ENCODE peak calls at places on chromosomes 6 and 20, in five cellular contexts. One of them, this sample, is unnamed.

GRCh38 chr6:48036316-48036715 is 74.7 kb downstream of the PTCHD4 start:
- ATAC-seq in A549: no peak
- ATAC-seq in pancreas: no peak
- ATAC-seq in stimulated activated memory B cell treated with anti-CD40 and anti-IgM and Interleukin-4, amounts not matched to agents 10 μg/mL and 1 μg/mL and 100 μg/mL, for 72 hours: no peak
- ATAC-seq in Panc1: no peak
- ATAC-seq in this sample: no peak

GRCh38 chr20:57536120-57536708 is 11.3 kb upstream of the CTCFL start:
- ATAC-seq in A549: no peak
- ATAC-seq in pancreas: no peak
- ATAC-seq in stimulated activated memory B cell treated with anti-CD40 and anti-IgM and Interleukin-4, amounts not matched to agents 10 μg/mL and 1 μg/mL and 100 μg/mL, for 72 hours: peak; percentile 13
- ATAC-seq in Panc1: no peak
- ATAC-seq in this sample: no peak

GRCh38 chr6:137155830-137156229 is 17.6 kb downstream of the IL22RA2 start:
- ATAC-seq in A549: no peak
- ATAC-seq in pancreas: peak; percentile 47
- ATAC-seq in stimulated activated memory B cell treated with anti-CD40 and anti-IgM and Interleukin-4, amounts not matched to agents 10 μg/mL and 1 μg/mL and 100 μg/mL, for 72 hours: peak; percentile 56
- ATAC-seq in Panc1: no peak
- ATAC-seq in this sample: no peak

GRCh38 chr6:71347119-71347518 is 58.5 kb downstream of the OGFRL1 start:
- ATAC-seq in A549: no peak
- ATAC-seq in pancreas: no peak
- ATAC-seq in stimulated activated memory B cell treated with anti-CD40 and anti-IgM and Interleukin-4, amounts not matched to agents 10 μg/mL and 1 μg/mL and 100 μg/mL, for 72 hours: no peak
- ATAC-seq in Panc1: no peak
- ATAC-seq in this sample: no peak

GRCh38 chr6:13413466-13413862 is 73.9 kb downstream of the GFOD1 start:
- ATAC-seq in A549: peak; percentile 75
- ATAC-seq in pancreas: peak; percentile 73
- ATAC-seq in stimulated activated memory B cell treated with anti-CD40 and anti-IgM and Interleukin-4, amounts not matched to agents 10 μg/mL and 1 μg/mL and 100 μg/mL, for 72 hours: no peak
- ATAC-seq in Panc1: no peak
- ATAC-seq in this sample: peak; percentile 35

GRCh38 chr6:32604434-32604877 is 14.8 kb upstream of the HLA-DRB1 start:
- ATAC-seq in A549: no peak
- ATAC-seq in pancreas: peak; percentile 82
- ATAC-seq in stimulated activated memory B cell treated with anti-CD40 and anti-IgM and Interleukin-4, amounts not matched to agents 10 μg/mL and 1 μg/mL and 100 μg/mL, for 72 hours: peak; percentile 85
- ATAC-seq in Panc1: no peak
- ATAC-seq in this sample: no peak

GRCh38 chr6:2939315-2940009 is 31.9 kb downstream of the SERPINB6 start:
- ATAC-seq in A549: no peak
- ATAC-seq in pancreas: no peak
- ATAC-seq in stimulated activated memory B cell treated with anti-CD40 and anti-IgM and Interleukin-4, amounts not matched to agents 10 μg/mL and 1 μg/mL and 100 μg/mL, for 72 hours: no peak
- ATAC-seq in Panc1: no peak
- ATAC-seq in this sample: no peak

GRCh38 chr6:134730013-134730412 is 219.9 kb downstream of the ALDH8A1 start:
- ATAC-seq in A549: no peak
- ATAC-seq in pancreas: no peak
- ATAC-seq in stimulated activated memory B cell treated with anti-CD40 and anti-IgM and Interleukin-4, amounts not matched to agents 10 μg/mL and 1 μg/mL and 100 μg/mL, for 72 hours: no peak
- ATAC-seq in Panc1: no peak
- ATAC-seq in this sample: no peak

GRCh38 chr6:113668712-113669408 is 188.3 kb upstream of the MARCKS start:
- ATAC-seq in A549: peak; percentile 47
- ATAC-seq in pancreas: peak; percentile 46
- ATAC-seq in stimulated activated memory B cell treated with anti-CD40 and anti-IgM and Interleukin-4, amounts not matched to agents 10 μg/mL and 1 μg/mL and 100 μg/mL, for 72 hours: no peak
- ATAC-seq in Panc1: no peak
- ATAC-seq in this sample: no peak

GRCh38 chr20:45917790-45918141 is 5.8 kb upstream of the PLTP start:
- ATAC-seq in A549: no peak
- ATAC-seq in pancreas: peak; percentile 21
- ATAC-seq in stimulated activated memory B cell treated with anti-CD40 and anti-IgM and Interleukin-4, amounts not matched to agents 10 μg/mL and 1 μg/mL and 100 μg/mL, for 72 hours: no peak
- ATAC-seq in Panc1: no peak
- ATAC-seq in this sample: no peak

GRCh38 chr6:28751514-28751913 is 172.3 kb downstream of the TRIM27 start:
- ATAC-seq in A549: no peak
- ATAC-seq in pancreas: no peak
- ATAC-seq in stimulated activated memory B cell treated with anti-CD40 and anti-IgM and Interleukin-4, amounts not matched to agents 10 μg/mL and 1 μg/mL and 100 μg/mL, for 72 hours: no peak
- ATAC-seq in Panc1: no peak
- ATAC-seq in this sample: no peak

GRCh38 chr6:137488736-137489409 is 5.3 kb downstream of the OLIG3 start:
- ATAC-seq in A549: no peak
- ATAC-seq in pancreas: peak; percentile 22
- ATAC-seq in stimulated activated memory B cell treated with anti-CD40 and anti-IgM and Interleukin-4, amounts not matched to agents 10 μg/mL and 1 μg/mL and 100 μg/mL, for 72 hours: no peak
- ATAC-seq in Panc1: no peak
- ATAC-seq in this sample: no peak

GRCh38 chr20:50394569-50394968 is 115.6 kb upstream of the PTPN1 start:
- ATAC-seq in A549: no peak
- ATAC-seq in pancreas: no peak
- ATAC-seq in stimulated activated memory B cell treated with anti-CD40 and anti-IgM and Interleukin-4, amounts not matched to agents 10 μg/mL and 1 μg/mL and 100 μg/mL, for 72 hours: peak; percentile 61
- ATAC-seq in Panc1: no peak
- ATAC-seq in this sample: no peak

GRCh38 chr6:24845578-24845977 is 46.9 kb upstream of the ARMH2 start:
- ATAC-seq in A549: no peak
- ATAC-seq in pancreas: no peak
- ATAC-seq in stimulated activated memory B cell treated with anti-CD40 and anti-IgM and Interleukin-4, amounts not matched to agents 10 μg/mL and 1 μg/mL and 100 μg/mL, for 72 hours: no peak
- ATAC-seq in Panc1: no peak
- ATAC-seq in this sample: no peak

GRCh38 chr6:131061771-131062160 is 1.3 kb downstream of the EPB41L2 start:
- ATAC-seq in A549: no peak
- ATAC-seq in pancreas: no peak
- ATAC-seq in stimulated activated memory B cell treated with anti-CD40 and anti-IgM and Interleukin-4, amounts not matched to agents 10 μg/mL and 1 μg/mL and 100 μg/mL, for 72 hours: no peak
- ATAC-seq in Panc1: no peak
- ATAC-seq in this sample: no peak

GRCh38 chr6:41298785-41299498 is 12.5 kb upstream of the TREM1 start:
- ATAC-seq in A549: no peak
- ATAC-seq in pancreas: no peak
- ATAC-seq in stimulated activated memory B cell treated with anti-CD40 and anti-IgM and Interleukin-4, amounts not matched to agents 10 μg/mL and 1 μg/mL and 100 μg/mL, for 72 hours: no peak
- ATAC-seq in Panc1: no peak
- ATAC-seq in this sample: no peak

GRCh38 chr20:8305449-8305978 is 173.4 kb downstream of the PLCB1 start:
- ATAC-seq in A549: peak; percentile 85
- ATAC-seq in pancreas: peak; percentile 79
- ATAC-seq in stimulated activated memory B cell treated with anti-CD40 and anti-IgM and Interleukin-4, amounts not matched to agents 10 μg/mL and 1 μg/mL and 100 μg/mL, for 72 hours: no peak
- ATAC-seq in Panc1: no peak
- ATAC-seq in this sample: peak; percentile 43

GRCh38 chr20:32832664-32833063 is 12.9 kb downstream of the MAPRE1 start:
- ATAC-seq in A549: no peak
- ATAC-seq in pancreas: no peak
- ATAC-seq in stimulated activated memory B cell treated with anti-CD40 and anti-IgM and Interleukin-4, amounts not matched to agents 10 μg/mL and 1 μg/mL and 100 μg/mL, for 72 hours: no peak
- ATAC-seq in Panc1: no peak
- ATAC-seq in this sample: no peak

GRCh38 chr6:93932175-93932574 is 512.8 kb upstream of the EPHA7 start:
- ATAC-seq in A549: no peak
- ATAC-seq in pancreas: no peak
- ATAC-seq in stimulated activated memory B cell treated with anti-CD40 and anti-IgM and Interleukin-4, amounts not matched to agents 10 μg/mL and 1 μg/mL and 100 μg/mL, for 72 hours: no peak
- ATAC-seq in Panc1: no peak
- ATAC-seq in this sample: no peak

GRCh38 chr20:45308078-45308778 is at the start of gene MATN4:
- ATAC-seq in A549: no peak
- ATAC-seq in pancreas: peak; percentile 41
- ATAC-seq in stimulated activated memory B cell treated with anti-CD40 and anti-IgM and Interleukin-4, amounts not matched to agents 10 μg/mL and 1 μg/mL and 100 μg/mL, for 72 hours: no peak
- ATAC-seq in Panc1: no peak
- ATAC-seq in this sample: no peak

GRCh38 chr6:11213305-11214106 is 19.0 kb downstream of the NEDD9 start:
- ATAC-seq in A549: peak; percentile 1
- ATAC-seq in pancreas: no peak
- ATAC-seq in stimulated activated memory B cell treated with anti-CD40 and anti-IgM and Interleukin-4, amounts not matched to agents 10 μg/mL and 1 μg/mL and 100 μg/mL, for 72 hours: no peak
- ATAC-seq in Panc1: no peak
- ATAC-seq in this sample: no peak

GRCh38 chr6:19301980-19302379 is 535.2 kb upstream of the ID4 start:
- ATAC-seq in A549: no peak
- ATAC-seq in pancreas: no peak
- ATAC-seq in stimulated activated memory B cell treated with anti-CD40 and anti-IgM and Interleukin-4, amounts not matched to agents 10 μg/mL and 1 μg/mL and 100 μg/mL, for 72 hours: no peak
- ATAC-seq in Panc1: no peak
- ATAC-seq in this sample: peak; percentile 60

GRCh38 chr6:44050872-44051421 is 76.3 kb downstream of the MRPL14 start:
- ATAC-seq in A549: peak; percentile 23
- ATAC-seq in pancreas: peak; percentile 26
- ATAC-seq in stimulated activated memory B cell treated with anti-CD40 and anti-IgM and Interleukin-4, amounts not matched to agents 10 μg/mL and 1 μg/mL and 100 μg/mL, for 72 hours: no peak
- ATAC-seq in Panc1: peak; percentile 11
- ATAC-seq in this sample: peak; percentile 41

GRCh38 chr6:32170294-32170693 is 5.6 kb downstream of the AGPAT1 start:
- ATAC-seq in A549: no peak
- ATAC-seq in pancreas: no peak
- ATAC-seq in stimulated activated memory B cell treated with anti-CD40 and anti-IgM and Interleukin-4, amounts not matched to agents 10 μg/mL and 1 μg/mL and 100 μg/mL, for 72 hours: no peak
- ATAC-seq in Panc1: no peak
- ATAC-seq in this sample: no peak

GRCh38 chr6:79812195-79812594 is 135.2 kb downstream of the ELOVL4 start:
- ATAC-seq in A549: no peak
- ATAC-seq in pancreas: no peak
- ATAC-seq in stimulated activated memory B cell treated with anti-CD40 and anti-IgM and Interleukin-4, amounts not matched to agents 10 μg/mL and 1 μg/mL and 100 μg/mL, for 72 hours: no peak
- ATAC-seq in Panc1: no peak
- ATAC-seq in this sample: no peak

GRCh38 chr6:28709478-28710349 is 184.0 kb downstream of the GPX5 start:
- ATAC-seq in A549: peak; percentile 85
- ATAC-seq in pancreas: no peak
- ATAC-seq in stimulated activated memory B cell treated with anti-CD40 and anti-IgM and Interleukin-4, amounts not matched to agents 10 μg/mL and 1 μg/mL and 100 μg/mL, for 72 hours: no peak
- ATAC-seq in Panc1: peak; percentile 10
- ATAC-seq in this sample: peak; percentile 71

GRCh38 chr6:82681119-82681714 is 317.6 kb downstream of the TPBG start:
- ATAC-seq in A549: no peak
- ATAC-seq in pancreas: no peak
- ATAC-seq in stimulated activated memory B cell treated with anti-CD40 and anti-IgM and Interleukin-4, amounts not matched to agents 10 μg/mL and 1 μg/mL and 100 μg/mL, for 72 hours: no peak
- ATAC-seq in Panc1: no peak
- ATAC-seq in this sample: no peak

GRCh38 chr6:7813704-7814103 is 87.8 kb downstream of the BMP6 start:
- ATAC-seq in A549: peak; percentile 44
- ATAC-seq in pancreas: no peak
- ATAC-seq in stimulated activated memory B cell treated with anti-CD40 and anti-IgM and Interleukin-4, amounts not matched to agents 10 μg/mL and 1 μg/mL and 100 μg/mL, for 72 hours: no peak
- ATAC-seq in Panc1: peak; percentile 51
- ATAC-seq in this sample: no peak

GRCh38 chr20:49482621-49483017 is at the start of gene KCNB1:
- ATAC-seq in A549: peak; percentile 41
- ATAC-seq in pancreas: peak; percentile 67
- ATAC-seq in stimulated activated memory B cell treated with anti-CD40 and anti-IgM and Interleukin-4, amounts not matched to agents 10 μg/mL and 1 μg/mL and 100 μg/mL, for 72 hours: no peak
- ATAC-seq in Panc1: no peak
- ATAC-seq in this sample: no peak

GRCh38 chr6:43575105-43575771 is 600 bp downstream of the XPO5 start:
- ATAC-seq in A549: peak; percentile 70
- ATAC-seq in pancreas: peak; percentile 56
- ATAC-seq in stimulated activated memory B cell treated with anti-CD40 and anti-IgM and Interleukin-4, amounts not matched to agents 10 μg/mL and 1 μg/mL and 100 μg/mL, for 72 hours: no peak
- ATAC-seq in Panc1: peak; percentile 56
- ATAC-seq in this sample: peak; percentile 60

GRCh38 chr6:149364558-149364957 is 35.5 kb upstream of the SUMO4 start:
- ATAC-seq in A549: no peak
- ATAC-seq in pancreas: no peak
- ATAC-seq in stimulated activated memory B cell treated with anti-CD40 and anti-IgM and Interleukin-4, amounts not matched to agents 10 μg/mL and 1 μg/mL and 100 μg/mL, for 72 hours: no peak
- ATAC-seq in Panc1: no peak
- ATAC-seq in this sample: no peak

GRCh38 chr20:12790856-12791255 is 217.9 kb upstream of the SPTLC3 start:
- ATAC-seq in A549: no peak
- ATAC-seq in pancreas: no peak
- ATAC-seq in stimulated activated memory B cell treated with anti-CD40 and anti-IgM and Interleukin-4, amounts not matched to agents 10 μg/mL and 1 μg/mL and 100 μg/mL, for 72 hours: no peak
- ATAC-seq in Panc1: no peak
- ATAC-seq in this sample: no peak

GRCh38 chr6:148309301-148309700 is 33.3 kb upstream of the SASH1 start:
- ATAC-seq in A549: no peak
- ATAC-seq in pancreas: no peak
- ATAC-seq in stimulated activated memory B cell treated with anti-CD40 and anti-IgM and Interleukin-4, amounts not matched to agents 10 μg/mL and 1 μg/mL and 100 μg/mL, for 72 hours: no peak
- ATAC-seq in Panc1: no peak
- ATAC-seq in this sample: no peak

GRCh38 chr6:33683051-33683571 is 28.4 kb downstream of the UQCC2 start:
- ATAC-seq in A549: no peak
- ATAC-seq in pancreas: no peak
- ATAC-seq in stimulated activated memory B cell treated with anti-CD40 and anti-IgM and Interleukin-4, amounts not matched to agents 10 μg/mL and 1 μg/mL and 100 μg/mL, for 72 hours: no peak
- ATAC-seq in Panc1: no peak
- ATAC-seq in this sample: no peak

GRCh38 chr6:6781172-6781876 is 192.8 kb downstream of the LY86 start:
- ATAC-seq in A549: peak; percentile 81
- ATAC-seq in pancreas: peak; percentile 78
- ATAC-seq in stimulated activated memory B cell treated with anti-CD40 and anti-IgM and Interleukin-4, amounts not matched to agents 10 μg/mL and 1 μg/mL and 100 μg/mL, for 72 hours: no peak
- ATAC-seq in Panc1: peak; percentile 81
- ATAC-seq in this sample: no peak

GRCh38 chr6:137277971-137278602 is 58.9 kb upstream of the IFNGR1 start:
- ATAC-seq in A549: peak; percentile 70
- ATAC-seq in pancreas: no peak
- ATAC-seq in stimulated activated memory B cell treated with anti-CD40 and anti-IgM and Interleukin-4, amounts not matched to agents 10 μg/mL and 1 μg/mL and 100 μg/mL, for 72 hours: no peak
- ATAC-seq in Panc1: peak; percentile 58
- ATAC-seq in this sample: no peak